ENCODE peak calls at places on chromosomes 7 and 10, in ten cellular contexts. One of them, this sample, is unnamed.

GRCh38 chr7:83852136-83852535 is 203.2 kb upstream of the SEMA3E start:
- DNase-seq in psoas muscle: no peak
- DNase-seq in spleen: no peak
- DNase-seq in heart right ventricle: no peak
- DNase-seq in SJSA1: no peak
- DNase-seq in small intestine: no peak
- DNase-seq in cardiac muscle cell: no peak
- DNase-seq in A549: no peak
- DNase-seq in HL-60: no peak
- DNase-seq in stomach: no peak
- DNase-seq in this sample: no peak

GRCh38 chr7:139299296-139299695 is 41.8 kb upstream of the FMC1 start:
- DNase-seq in stomach: no peak
- DNase-seq in HL-60: no peak
- DNase-seq in A549: no peak
- DNase-seq in heart right ventricle: no peak
- DNase-seq in psoas muscle: no peak
- DNase-seq in small intestine: no peak
- DNase-seq in spleen: no peak
- DNase-seq in cardiac muscle cell: no peak
- DNase-seq in SJSA1: no peak
- DNase-seq in this sample: no peak

GRCh38 chr10:89554433-89554832 is 19.0 kb upstream of the SLC16A12 start:
- DNase-seq in small intestine: no peak
- DNase-seq in cardiac muscle cell: no peak
- DNase-seq in heart right ventricle: no peak
- DNase-seq in stomach: no peak
- DNase-seq in spleen: no peak
- DNase-seq in A549: no peak
- DNase-seq in SJSA1: peak
- DNase-seq in HL-60: no peak
- DNase-seq in psoas muscle: no peak
- DNase-seq in this sample: no peak

GRCh38 chr7:141709749-141710148 is 1.6 kb downstream of the WEE2 start:
- DNase-seq in HL-60: no peak
- DNase-seq in cardiac muscle cell: no peak
- DNase-seq in psoas muscle: no peak
- DNase-seq in heart right ventricle: no peak
- DNase-seq in stomach: no peak
- DNase-seq in A549: no peak
- DNase-seq in small intestine: peak
- DNase-seq in SJSA1: no peak
- DNase-seq in spleen: no peak
- DNase-seq in this sample: no peak

GRCh38 chr7:66413379-66414114 is 208.4 kb downstream of the TPST1 start:
- DNase-seq in spleen: peak
- DNase-seq in A549: peak
- DNase-seq in SJSA1: no peak
- DNase-seq in cardiac muscle cell: peak
- DNase-seq in HL-60: no peak
- DNase-seq in stomach: peak
- DNase-seq in heart right ventricle: peak
- DNase-seq in psoas muscle: peak
- DNase-seq in small intestine: peak
- DNase-seq in this sample: peak

GRCh38 chr7:158087196-158087595 is 500.4 kb downstream of the PTPRN2 start:
- DNase-seq in cardiac muscle cell: no peak
- DNase-seq in HL-60: no peak
- DNase-seq in small intestine: no peak
- DNase-seq in spleen: no peak
- DNase-seq in SJSA1: no peak
- DNase-seq in psoas muscle: no peak
- DNase-seq in A549: no peak
- DNase-seq in heart right ventricle: no peak
- DNase-seq in stomach: no peak
- DNase-seq in this sample: no peak

GRCh38 chr10:29174389-29174788 is 114.5 kb upstream of the LYZL1 start:
- DNase-seq in stomach: no peak
- DNase-seq in spleen: no peak
- DNase-seq in HL-60: no peak
- DNase-seq in A549: no peak
- DNase-seq in heart right ventricle: no peak
- DNase-seq in small intestine: no peak
- DNase-seq in psoas muscle: no peak
- DNase-seq in SJSA1: no peak
- DNase-seq in cardiac muscle cell: no peak
- DNase-seq in this sample: no peak

GRCh38 chr10:34696423-34696822 is 118.7 kb downstream of the PARD3 start:
- DNase-seq in stomach: no peak
- DNase-seq in HL-60: no peak
- DNase-seq in SJSA1: peak
- DNase-seq in psoas muscle: no peak
- DNase-seq in A549: peak
- DNase-seq in spleen: no peak
- DNase-seq in heart right ventricle: no peak
- DNase-seq in small intestine: peak
- DNase-seq in cardiac muscle cell: no peak
- DNase-seq in this sample: no peak

GRCh38 chr7:46752881-46753366 is 829.0 kb downstream of the TNS3 start:
- DNase-seq in SJSA1: peak
- DNase-seq in heart right ventricle: no peak
- DNase-seq in A549: peak
- DNase-seq in stomach: no peak
- DNase-seq in small intestine: no peak
- DNase-seq in HL-60: no peak
- DNase-seq in spleen: no peak
- DNase-seq in cardiac muscle cell: no peak
- DNase-seq in psoas muscle: no peak
- DNase-seq in this sample: no peak

GRCh38 chr10:29692121-29692539 is 57.4 kb upstream of the SVIL start:
- DNase-seq in A549: no peak
- DNase-seq in SJSA1: peak
- DNase-seq in HL-60: no peak
- DNase-seq in cardiac muscle cell: peak
- DNase-seq in spleen: no peak
- DNase-seq in stomach: no peak
- DNase-seq in psoas muscle: no peak
- DNase-seq in small intestine: no peak
- DNase-seq in heart right ventricle: no peak
- DNase-seq in this sample: no peak

GRCh38 chr7:39458346-39458745 is 107.9 kb upstream of the YAE1 start:
- DNase-seq in HL-60: no peak
- DNase-seq in SJSA1: no peak
- DNase-seq in A549: no peak
- DNase-seq in spleen: no peak
- DNase-seq in heart right ventricle: no peak
- DNase-seq in stomach: no peak
- DNase-seq in cardiac muscle cell: no peak
- DNase-seq in small intestine: peak
- DNase-seq in psoas muscle: no peak
- DNase-seq in this sample: peak

GRCh38 chr7:154427527-154427926 is 375.3 kb downstream of the DPP6 start:
- DNase-seq in heart right ventricle: no peak
- DNase-seq in A549: no peak
- DNase-seq in psoas muscle: no peak
- DNase-seq in small intestine: no peak
- DNase-seq in HL-60: no peak
- DNase-seq in spleen: no peak
- DNase-seq in stomach: no peak
- DNase-seq in cardiac muscle cell: no peak
- DNase-seq in SJSA1: no peak
- DNase-seq in this sample: no peak

DNA sequence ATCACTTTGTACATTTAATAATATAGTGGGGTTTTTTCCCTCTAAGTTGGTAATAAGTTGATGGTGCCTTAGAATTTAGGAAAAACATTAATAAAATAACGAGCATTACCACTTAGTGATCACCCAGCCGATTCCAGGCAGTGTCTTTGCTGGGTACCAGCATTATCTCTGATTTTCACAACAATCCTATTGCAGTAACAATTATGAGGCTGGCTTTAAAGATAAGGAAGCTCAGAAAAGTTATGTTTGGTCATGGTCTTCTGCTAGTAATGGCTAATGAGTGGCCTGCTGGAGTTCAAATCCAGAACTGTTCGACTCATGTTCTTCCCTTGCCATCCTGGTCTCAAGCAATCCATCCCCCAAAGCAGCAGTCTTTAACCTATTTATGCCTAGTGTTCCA is 127.9 kb downstream of the CNNM2 start:
- DNase-seq in spleen: no peak
- DNase-seq in stomach: no peak
- DNase-seq in SJSA1: no peak
- DNase-seq in cardiac muscle cell: no peak
- DNase-seq in A549: no peak
- DNase-seq in heart right ventricle: no peak
- DNase-seq in HL-60: no peak
- DNase-seq in small intestine: no peak
- DNase-seq in psoas muscle: no peak
- DNase-seq in this sample: no peak
- H3K27ac ChIP-seq in spleen: no peak
- H3K27ac ChIP-seq in stomach: no peak
- H3K27ac ChIP-seq in SJSA1: no peak
- H3K27ac ChIP-seq in cardiac muscle cell: no peak
- H3K27ac ChIP-seq in A549: no peak
- H3K27ac ChIP-seq in heart right ventricle: no peak
- H3K27ac ChIP-seq in HL-60: no peak
- H3K27ac ChIP-seq in small intestine: no peak
- H3K27ac ChIP-seq in psoas muscle: no peak
- H3K27ac ChIP-seq in this sample: no peak

GRCh38 chr10:93475871-93476270 is 6.3 kb downstream of the MYOF start:
- DNase-seq in heart right ventricle: no peak
- DNase-seq in HL-60: no peak
- DNase-seq in A549: peak
- DNase-seq in psoas muscle: no peak
- DNase-seq in spleen: no peak
- DNase-seq in SJSA1: peak
- DNase-seq in stomach: no peak
- DNase-seq in cardiac muscle cell: no peak
- DNase-seq in small intestine: peak
- DNase-seq in this sample: no peak

GRCh38 chr10:93476756-93477155 is 5.4 kb downstream of the MYOF start:
- DNase-seq in stomach: no peak
- DNase-seq in small intestine: no peak
- DNase-seq in heart right ventricle: no peak
- DNase-seq in HL-60: no peak
- DNase-seq in psoas muscle: no peak
- DNase-seq in spleen: no peak
- DNase-seq in cardiac muscle cell: no peak
- DNase-seq in A549: no peak
- DNase-seq in SJSA1: no peak
- DNase-seq in this sample: no peak

GRCh38 chr10:93473161-93473560 is 9.0 kb downstream of the MYOF start:
- DNase-seq in cardiac muscle cell: no peak
- DNase-seq in psoas muscle: no peak
- DNase-seq in heart right ventricle: no peak
- DNase-seq in spleen: no peak
- DNase-seq in stomach: no peak
- DNase-seq in A549: no peak
- DNase-seq in SJSA1: no peak
- DNase-seq in small intestine: no peak
- DNase-seq in HL-60: no peak
- DNase-seq in this sample: no peak

GRCh38 chr10:93473804-93474472 is 8.2 kb downstream of the MYOF start:
- DNase-seq in small intestine: no peak
- DNase-seq in stomach: no peak
- DNase-seq in psoas muscle: no peak
- DNase-seq in SJSA1: no peak
- DNase-seq in HL-60: no peak
- DNase-seq in spleen: no peak
- DNase-seq in cardiac muscle cell: no peak
- DNase-seq in heart right ventricle: no peak
- DNase-seq in A549: no peak
- DNase-seq in this sample: no peak

DNA sequence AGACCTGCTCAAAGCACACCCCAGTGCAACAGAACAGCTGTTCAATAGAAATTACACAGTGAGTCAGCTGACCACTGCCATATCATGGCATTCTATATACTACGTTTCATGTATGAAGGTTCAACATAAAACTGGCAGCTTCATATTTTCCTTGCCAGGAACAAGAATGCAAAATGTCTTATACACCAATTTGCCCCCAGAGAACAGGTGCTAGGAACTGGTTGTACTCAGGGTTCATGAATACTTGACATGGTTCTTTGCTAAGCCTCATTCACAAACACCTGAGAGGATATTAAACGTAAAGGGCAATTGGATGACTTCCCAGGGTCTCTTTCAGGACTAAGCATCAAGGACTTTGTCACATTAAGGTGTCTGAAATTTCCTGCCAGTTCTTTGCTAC is 6.9 kb downstream of the MYOF start:
- DNase-seq in SJSA1: no peak
- DNase-seq in psoas muscle: no peak
- DNase-seq in A549: no peak
- DNase-seq in spleen: no peak
- DNase-seq in heart right ventricle: no peak
- DNase-seq in HL-60: no peak
- DNase-seq in small intestine: no peak
- DNase-seq in stomach: no peak
- DNase-seq in cardiac muscle cell: no peak
- DNase-seq in this sample: no peak
- H3K27ac ChIP-seq in SJSA1: peak
- H3K27ac ChIP-seq in psoas muscle: no peak
- H3K27ac ChIP-seq in A549: peak
- H3K27ac ChIP-seq in spleen: no peak
- H3K27ac ChIP-seq in heart right ventricle: no peak
- H3K27ac ChIP-seq in HL-60: no peak
- H3K27ac ChIP-seq in small intestine: peak
- H3K27ac ChIP-seq in stomach: peak
- H3K27ac ChIP-seq in cardiac muscle cell: no peak
- H3K27ac ChIP-seq in this sample: peak

DNA sequence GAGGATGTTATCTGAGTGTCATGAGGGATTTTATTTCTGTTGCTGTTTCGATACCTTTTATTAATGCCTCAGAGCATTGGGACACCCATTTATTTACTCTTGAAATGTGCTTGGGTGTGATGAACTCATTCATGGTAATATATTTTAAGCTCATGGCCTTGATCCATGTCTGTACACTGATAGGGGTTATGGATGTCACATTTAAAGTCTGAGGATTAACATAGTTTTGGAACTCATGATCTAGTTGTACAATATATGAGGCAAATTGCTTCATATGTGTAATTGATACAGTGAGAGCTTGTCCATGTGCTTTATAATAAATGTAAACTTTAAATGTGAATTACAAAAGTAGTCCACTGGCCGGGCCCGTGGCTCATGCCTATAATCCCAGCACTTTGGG is 23.0 kb upstream of the ZRANB1 start:
- DNase-seq in psoas muscle: no peak
- DNase-seq in small intestine: no peak
- DNase-seq in heart right ventricle: no peak
- DNase-seq in A549: no peak
- DNase-seq in stomach: no peak
- DNase-seq in cardiac muscle cell: no peak
- DNase-seq in HL-60: no peak
- DNase-seq in SJSA1: no peak
- DNase-seq in spleen: no peak
- DNase-seq in this sample: no peak
- H3K27ac ChIP-seq in psoas muscle: peak
- H3K27ac ChIP-seq in small intestine: no peak
- H3K27ac ChIP-seq in heart right ventricle: peak
- H3K27ac ChIP-seq in A549: no peak
- H3K27ac ChIP-seq in stomach: peak
- H3K27ac ChIP-seq in cardiac muscle cell: peak
- H3K27ac ChIP-seq in HL-60: peak
- H3K27ac ChIP-seq in SJSA1: no peak
- H3K27ac ChIP-seq in spleen: no peak
- H3K27ac ChIP-seq in this sample: no peak

GRCh38 chr10:86703176-86703575 is 34.9 kb downstream of the LDB3 start:
- DNase-seq in stomach: no peak
- DNase-seq in A549: no peak
- DNase-seq in cardiac muscle cell: no peak
- DNase-seq in heart right ventricle: no peak
- DNase-seq in spleen: peak
- DNase-seq in psoas muscle: no peak
- DNase-seq in small intestine: no peak
- DNase-seq in HL-60: no peak
- DNase-seq in SJSA1: no peak
- DNase-seq in this sample: no peak
- H3K27ac ChIP-seq in stomach: no peak
- H3K27ac ChIP-seq in A549: no peak
- H3K27ac ChIP-seq in cardiac muscle cell: peak
- H3K27ac ChIP-seq in heart right ventricle: no peak
- H3K27ac ChIP-seq in spleen: no peak
- H3K27ac ChIP-seq in psoas muscle: no peak
- H3K27ac ChIP-seq in small intestine: no peak
- H3K27ac ChIP-seq in HL-60: no peak
- H3K27ac ChIP-seq in SJSA1: no peak
- H3K27ac ChIP-seq in this sample: no peak

This sample was measured in left lung.